ENCODE peak calls at places on chromosomes 6 and 20, in six cellular contexts. I is ELR, Y is GM03348, S is upper lobe of right lung, B is transverse colon, W is fibroblast of mammary gland. K is an unnamed sample.

GRCh38 chr6:73639015-73639414 is 14.8 kb downstream of the SLC17A5 start:
- DNase-seq in I (no peak), Y (no peak), S (no peak), B (no peak), W (no peak), K (no peak)

GRCh38 chr20:19288636-19289035 is 76.2 kb downstream of the SLC24A3 start:
- DNase-seq in I (no peak), Y (no peak), S (no peak), B (no peak), W (no peak), K (no peak)

GRCh38 chr6:11423667-11424066 is 113.9 kb upstream of the TMEM170B start:
- DNase-seq in I (no peak), Y (no peak), S (no peak), B (no peak), W (peak; percentile 37), K (no peak)

GRCh38 chr6:83884523-83884922 is 25.0 kb downstream of the CYB5R4 start:
- DNase-seq in I (peak; percentile 74), Y (peak; percentile 52), S (no peak), B (no peak), W (peak; percentile 63), K (no peak)

GRCh38 chr20:46215913-46216707 is 92.2 kb downstream of the CDH22 start:
- DNase-seq in I (peak; percentile 76), Y (peak; percentile 33), S (no peak), B (no peak), W (no peak), K (no peak)

GRCh38 chr6:167827062-167827587 is 414 bp downstream of the AFDN start:
- DNase-seq in I (peak; percentile 51), Y (no peak), S (peak; percentile 74), B (peak; percentile 34), W (no peak), K (no peak)

GRCh38 chr20:37758332-37758731 is 64.5 kb downstream of the CTNNBL1 start:
- DNase-seq in I (peak; percentile 13), Y (no peak), S (no peak), B (no peak), W (no peak), K (no peak)

GRCh38 chr6:146594495-146594894 is 4.3 kb upstream of the ADGB start:
- DNase-seq in I (no peak), Y (no peak), S (no peak), B (no peak), W (no peak), K (no peak)

GRCh38 chr20:19936801-19937583 is 80.2 kb upstream of the NAA20 start:
- DNase-seq in I (no peak), Y (no peak), S (no peak), B (no peak), W (no peak), K (no peak)

GRCh38 chr6:44177691-44178423 is 19.2 kb downstream of the CAPN11 start:
- DNase-seq in I (peak; percentile 90), Y (peak; percentile 86), S (no peak), B (peak; percentile 31), W (peak; percentile 79), K (no peak)

GRCh38 chr6:14211596-14211961 is 94.0 kb downstream of the CD83 start:
- DNase-seq in I (no peak), Y (peak; percentile 57), S (peak; percentile 75), B (peak; percentile 53), W (peak; percentile 42), K (peak; percentile 21)

GRCh38 chr6:90158945-90159344 is 137.7 kb downstream of the BACH2 start:
- DNase-seq in I (no peak), Y (no peak), S (no peak), B (no peak), W (no peak), K (no peak)

GRCh38 chr6:66289889-66290288 is 582.9 kb upstream of the EYS start:
- DNase-seq in I (no peak), Y (no peak), S (no peak), B (no peak), W (no peak), K (no peak)

GRCh38 chr6:40398810-40399477 is 188.2 kb downstream of the LRFN2 start:
- DNase-seq in I (no peak), Y (no peak), S (no peak), B (no peak), W (no peak), K (no peak)

GRCh38 chr6:134495893-134496253 is 178.0 kb upstream of the SGK1 start:
- DNase-seq in I (no peak), Y (no peak), S (no peak), B (no peak), W (peak; percentile 47), K (no peak)

GRCh38 chr6:150813319-150813992 is 52.0 kb upstream of the MTHFD1L start:
- DNase-seq in I (peak; percentile 42), Y (peak; percentile 21), S (no peak), B (no peak), W (peak; percentile 75), K (no peak)

GRCh38 chr6:49305010-49305409 is 158.0 kb downstream of the MMUT start:
- DNase-seq in I (no peak), Y (no peak), S (no peak), B (no peak), W (no peak), K (no peak)

GRCh38 chr6:19562468-19562867 is 274.7 kb upstream of the ID4 start:
- DNase-seq in I (no peak), Y (no peak), S (no peak), B (no peak), W (no peak), K (no peak)

K was measured in prostate gland.